ENCODE peak calls at places on chromosomes 7 and 10, in four cellular contexts. N, K, X and A are unnamed samples.

GRCh38 chr7:138865843-138866242 is 67.8 kb upstream of the ATP6V0A4 start:
- DNase-seq in N (no peak), K (peak), X (no peak), A (no peak)

GRCh38 chr10:90179696-90180407 is 478.5 kb downstream of the KIF20B start:
- DNase-seq in N (no peak), K (no peak), X (no peak), A (no peak)

GRCh38 chr7:63899691-63900393 is 98.8 kb upstream of the ZNF722 start:
- DNase-seq in N (no peak), K (no peak), X (peak), A (no peak)

GRCh38 chr7:16989883-16990413 is 108.2 kb upstream of the AGR3 start:
- DNase-seq in N (peak), K (no peak), X (no peak), A (no peak)

GRCh38 chr7:13979671-13980438 is 9.6 kb downstream of the ETV1 start:
- DNase-seq in N (no peak), K (no peak), X (no peak), A (no peak)

GRCh38 chr7:68063171-68063570 is 1066.5 kb downstream of the TYW1 start:
- DNase-seq in N (no peak), K (peak), X (peak), A (no peak)

GRCh38 chr7:31875424-31875823 is 188.4 kb downstream of the PPP1R17 start:
- DNase-seq in N (no peak), K (no peak), X (no peak), A (no peak)

GRCh38 chr10:60425392-60426110 is 35.9 kb upstream of the ANK3 start:
- DNase-seq in N (no peak), K (no peak), X (no peak), A (no peak)

GRCh38 chr7:111357691-111358090 is 204.6 kb downstream of the IMMP2L start:
- DNase-seq in N (no peak), K (no peak), X (no peak), A (no peak)

GRCh38 chr10:57992321-57993077 is 275.2 kb downstream of the IPMK start:
- DNase-seq in N (no peak), K (no peak), X (no peak), A (no peak)

GRCh38 chr7:136940122-136940521 is 71.7 kb downstream of the CHRM2 start:
- DNase-seq in N (no peak), K (no peak), X (no peak), A (no peak)

GRCh38 chr7:18495412-18496335 is at the start of gene HDAC9:
- DNase-seq in N (no peak), K (peak), X (peak), A (no peak)

GRCh38 chr10:11759347-11759746 is 17.2 kb downstream of the ECHDC3 start:
- DNase-seq in N (no peak), K (no peak), X (no peak), A (no peak)

GRCh38 chr10:50614444-50615137 is 9.2 kb downstream of the SGMS1 start:
- DNase-seq in N (peak), K (peak), X (no peak), A (no peak)

GRCh38 chr7:106126170-106126938 is 14.2 kb upstream of the SYPL1 start:
- DNase-seq in N (no peak), K (no peak), X (no peak), A (no peak)

GRCh38 chr10:118569882-118570252 is 25.6 kb downstream of the PRLHR start:
- DNase-seq in N (no peak), K (no peak), X (no peak), A (no peak)

GRCh38 chr7:140674899-140675701 is 2.4 kb downstream of the ADCK2 start:
- DNase-seq in N (peak), K (no peak), X (peak), A (no peak)

GRCh38 chr7:74006451-74007259 is 21.3 kb upstream of the ELN start:
- DNase-seq in N (no peak), K (no peak), X (peak), A (no peak)

GRCh38 chr10:103982639-103983038 is 15.7 kb downstream of the SLK start:
- DNase-seq in N (peak), K (no peak), X (peak), A (no peak)

GRCh38 chr7:81366546-81366945 is 403.3 kb downstream of the HGF start:
- DNase-seq in N (no peak), K (no peak), X (no peak), A (no peak)

GRCh38 chr10:13894412-13895093 is 307.8 kb downstream of the PRPF18 start:
- DNase-seq in N (no peak), K (no peak), X (no peak), A (no peak)

GRCh38 chr10:112959207-112959838 is 9.3 kb downstream of the TCF7L2 start:
- DNase-seq in N (no peak), K (no peak), X (no peak), A (no peak)

GRCh38 chr10:92405006-92405924 is 114.3 kb downstream of the MARCHF5 start:
- DNase-seq in N (no peak), K (no peak), X (no peak), A (no peak)

GRCh38 chr10:46541017-46541661 is 15.3 kb downstream of the GPRIN2 start:
- DNase-seq in N (no peak), K (peak), X (peak), A (no peak)

GRCh38 chr10:14891151-14891550 is 12.5 kb downstream of the SUV39H2 start:
- DNase-seq in N (no peak), K (no peak), X (no peak), A (no peak)

GRCh38 chr7:97871659-97872024 is 566 bp downstream of the ASNS start:
- DNase-seq in N (no peak), K (no peak), X (no peak), A (peak)

GRCh38 chr10:74949843-74950765 is 123.7 kb downstream of the KAT6B start:
- DNase-seq in N (no peak), K (no peak), X (no peak), A (no peak)

GRCh38 chr10:109956454-109957091 is 33.3 kb upstream of the XPNPEP1 start:
- DNase-seq in N (peak), K (no peak), X (peak), A (peak)

GRCh38 chr7:46444266-46444665 is 523.2 kb upstream of the IGFBP3 start:
- DNase-seq in N (no peak), K (no peak), X (no peak), A (no peak)

GRCh38 chr10:23448323-23448722 is 9.4 kb downstream of the OTUD1 start:
- DNase-seq in N (no peak), K (no peak), X (no peak), A (no peak)

GRCh38 chr10:88243847-88244730 is 339.0 kb downstream of the RNLS start:
- DNase-seq in N (no peak), K (no peak), X (peak), A (no peak)

GRCh38 chr7:39240864-39241263 is 263.2 kb downstream of the POU6F2 start:
- DNase-seq in N (no peak), K (no peak), X (no peak), A (no peak)

GRCh38 chr10:44253769-44254462 is 131.0 kb downstream of the CXCL12 start:
- DNase-seq in N (peak), K (no peak), X (no peak), A (no peak)

GRCh38 chr7:101198476-101198875 is 2.4 kb downstream of the MOGAT3 start:
- DNase-seq in N (no peak), K (no peak), X (no peak), A (no peak)

GRCh38 chr10:122280977-122281376 is 9.9 kb downstream of the BTBD16 start:
- DNase-seq in N (no peak), K (no peak), X (no peak), A (no peak)

GRCh38 chr7:155338632-155339320 is 41.1 kb downstream of the INSIG1 start:
- DNase-seq in N (no peak), K (peak), X (no peak), A (no peak)

GRCh38 chr7:140070546-140070945 is 7.8 kb upstream of the PARP12 start:
- DNase-seq in N (no peak), K (no peak), X (no peak), A (no peak)

GRCh38 chr10:34101001-34101400 is 714.1 kb downstream of the PARD3 start:
- DNase-seq in N (no peak), K (no peak), X (no peak), A (no peak)

GRCh38 chr10:132873395-132873794 is 69.0 kb downstream of the CFAP46 start:
- DNase-seq in N (no peak), K (no peak), X (no peak), A (no peak)
- TF ChIP-seq TAF1 in N (no peak), K (no peak), X (no peak), A (no peak)

GRCh38 chr10:3780056-3780765 is 4.8 kb downstream of the KLF6 start:
- DNase-seq in N (no peak), K (no peak), X (no peak), A (no peak)

GRCh38 chr10:3776796-3777571 is 8.0 kb downstream of the KLF6 start:
- DNase-seq in N (peak), K (no peak), X (no peak), A (no peak)

GRCh38 chr10:3777876-3778707 is 6.9 kb downstream of the KLF6 start:
- DNase-seq in N (no peak), K (no peak), X (no peak), A (no peak)

GRCh38 chr10:3779146-3779707 is 5.8 kb downstream of the KLF6 start:
- DNase-seq in N (no peak), K (no peak), X (no peak), A (no peak)

GRCh38 chr10:3778708-3779108 is 6.3 kb downstream of the KLF6 start:
- DNase-seq in N (no peak), K (no peak), X (no peak), A (no peak)
- TF ChIP-seq POLR2AphosphoS5 in N (no peak), K (no peak), X (no peak), A (no peak)

GRCh38 chr7:131932271-131932670 is 375.8 kb upstream of the PODXL start:
- DNase-seq in N (no peak), K (no peak), X (no peak), A (no peak)

GRCh38 chr7:131934452-131934851 is 378.0 kb upstream of the PODXL start:
- DNase-seq in N (no peak), K (no peak), X (no peak), A (no peak)

GRCh38 chr7:131927770-131928169 is 371.3 kb upstream of the PODXL start:
- DNase-seq in N (no peak), K (no peak), X (no peak), A (no peak)

GRCh38 chr7:131933890-131934289 is 377.5 kb upstream of the PODXL start:
- DNase-seq in N (no peak), K (no peak), X (no peak), A (no peak)

GRCh38 chr7:131931368-131931767 is 374.9 kb upstream of the PODXL start:
- DNase-seq in N (no peak), K (no peak), X (no peak), A (no peak)
- TF ChIP-seq TAF1 in N (no peak), K (no peak), X (no peak), A (no peak)

GRCh38 chr10:54234832-54235231 is 566.2 kb downstream of the PCDH15 start:
- DNase-seq in N (no peak), K (no peak), X (no peak), A (no peak)
- TF ChIP-seq POLR2AphosphoS5 in N (no peak), K (no peak), X (no peak), A (no peak)